ENCODE peak calls at places on chromosomes 11 and 22, in four cellular contexts. N is dorsolateral prefrontal cortex, X is type B pancreatic cell, H is DND-41. P is an unnamed sample.

GRCh38 chr11:22832315-22833041 is 2.9 kb upstream of the SVIP start:
- DNase-seq in N (no peak), X (no peak), H (no peak), P (no peak)

GRCh38 chr22:21796863-21797262 is 61.3 kb upstream of the YPEL1 start:
- DNase-seq in N (peak; percentile 48), X (no peak), H (no peak), P (no peak)

GRCh38 chr22:21047035-21047661 is 1.4 kb downstream of the LRRC74B start:
- DNase-seq in N (no peak), X (no peak), H (no peak), P (no peak)

GRCh38 chr11:134841411-134841810 is 429.4 kb upstream of the B3GAT1 start:
- DNase-seq in N (no peak), X (no peak), H (peak; percentile 64), P (no peak)

GRCh38 chr11:13880719-13881118 is 81.8 kb upstream of the SPON1 start:
- DNase-seq in N (no peak), X (no peak), H (no peak), P (no peak)

GRCh38 chr11:47383106-47383505 is 4.8 kb upstream of the SPI1 start:
- DNase-seq in N (no peak), X (no peak), H (no peak), P (no peak)

GRCh38 chr11:94926698-94927237 is 46.6 kb downstream of the CWC15 start:
- DNase-seq in N (no peak), X (no peak), H (no peak), P (peak; percentile 41)

GRCh38 chr11:3093281-3094191 is 36.3 kb upstream of the CARS1 start:
- DNase-seq in N (no peak), X (no peak), H (no peak), P (no peak)

GRCh38 chr11:77322506-77322905 is 21.0 kb upstream of the GDPD4 start:
- DNase-seq in N (no peak), X (no peak), H (no peak), P (no peak)

GRCh38 chr22:23777776-23778575 is 5.3 kb downstream of the MMP11 start:
- DNase-seq in N (no peak), X (no peak), H (no peak), P (no peak)

GRCh38 chr11:65095974-65096806 is at the start of gene VPS51:
- DNase-seq in N (peak; percentile 88), X (no peak), H (peak; percentile 87), P (peak; percentile 76)

GRCh38 chr11:69102161-69102695 is 53.5 kb downstream of the TPCN2 start:
- DNase-seq in N (no peak), X (no peak), H (no peak), P (no peak)

GRCh38 chr11:69104212-69104855 is 51.4 kb upstream of the SMIM38 start:
- DNase-seq in N (no peak), X (no peak), H (no peak), P (no peak)

GRCh38 chr11:69101792-69102152 is 53.0 kb downstream of the TPCN2 start:
- DNase-seq in N (no peak), X (no peak), H (no peak), P (no peak)

GRCh38 chr11:69101100-69101791 is 52.5 kb downstream of the TPCN2 start:
- DNase-seq in N (peak; percentile 80), X (no peak), H (peak; percentile 66), P (peak; percentile 85)

GRCh38 chr11:69102732-69103615 is 52.8 kb upstream of the SMIM38 start:
- DNase-seq in N (no peak), X (no peak), H (no peak), P (no peak)
- TF ChIP-seq CTCF in N (no peak), X (peak; percentile 37), H (peak; percentile 5), P (no peak)

GRCh38 chr22:20027966-20028854 is 7.3 kb downstream of the TANGO2 start:
- DNase-seq in N (no peak), X (no peak), H (peak; percentile 29), P (no peak)
- TF ChIP-seq CTCF in N (peak; percentile 14), X (peak; percentile 53), H (peak; percentile 50), P (peak; percentile 45)

DNA sequence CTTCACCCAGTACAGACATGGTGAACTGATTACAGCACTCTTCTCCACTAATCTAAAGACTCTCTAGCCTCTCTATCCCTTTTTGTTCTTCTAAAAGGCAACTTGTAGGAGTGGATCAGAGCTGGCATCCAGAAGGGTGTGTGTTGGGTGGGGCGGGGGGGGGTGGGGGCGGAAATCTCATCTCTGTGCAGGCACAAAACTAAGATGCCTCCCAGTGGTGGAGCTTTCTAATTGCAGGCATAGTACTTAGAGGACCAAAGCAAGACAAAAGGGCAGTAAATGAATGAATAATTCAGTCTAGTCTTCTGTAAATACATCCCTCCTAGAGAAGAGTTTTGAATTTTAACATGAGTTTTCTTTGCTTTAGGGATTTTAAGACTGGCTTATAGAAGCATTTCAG is 11.4 kb upstream of the EMID1 start:
- DNase-seq in N (no peak), X (no peak), H (no peak), P (no peak)
- TF ChIP-seq CTCF in N (no peak), X (peak; percentile 65), H (peak; percentile 46), P (peak; percentile 55)

GRCh38 chr11:122756417-122756816 is 81.9 kb upstream of the CRTAM start:
- DNase-seq in N (no peak), X (no peak), H (peak; percentile 79), P (peak; percentile 14)
- TF ChIP-seq CTCF in N (no peak), X (no peak), H (peak; percentile 85), P (no peak)

GRCh38 chr22:45735273-45735672 is 63.6 kb downstream of the ATXN10 start:
- DNase-seq in N (no peak), X (no peak), H (no peak), P (no peak)

GRCh38 chr22:45731041-45731797 is 59.6 kb downstream of the ATXN10 start:
- DNase-seq in N (no peak), X (no peak), H (no peak), P (no peak)

GRCh38 chr22:45726081-45726480 is 54.4 kb downstream of the ATXN10 start:
- DNase-seq in N (no peak), X (no peak), H (no peak), P (no peak)

DNA sequence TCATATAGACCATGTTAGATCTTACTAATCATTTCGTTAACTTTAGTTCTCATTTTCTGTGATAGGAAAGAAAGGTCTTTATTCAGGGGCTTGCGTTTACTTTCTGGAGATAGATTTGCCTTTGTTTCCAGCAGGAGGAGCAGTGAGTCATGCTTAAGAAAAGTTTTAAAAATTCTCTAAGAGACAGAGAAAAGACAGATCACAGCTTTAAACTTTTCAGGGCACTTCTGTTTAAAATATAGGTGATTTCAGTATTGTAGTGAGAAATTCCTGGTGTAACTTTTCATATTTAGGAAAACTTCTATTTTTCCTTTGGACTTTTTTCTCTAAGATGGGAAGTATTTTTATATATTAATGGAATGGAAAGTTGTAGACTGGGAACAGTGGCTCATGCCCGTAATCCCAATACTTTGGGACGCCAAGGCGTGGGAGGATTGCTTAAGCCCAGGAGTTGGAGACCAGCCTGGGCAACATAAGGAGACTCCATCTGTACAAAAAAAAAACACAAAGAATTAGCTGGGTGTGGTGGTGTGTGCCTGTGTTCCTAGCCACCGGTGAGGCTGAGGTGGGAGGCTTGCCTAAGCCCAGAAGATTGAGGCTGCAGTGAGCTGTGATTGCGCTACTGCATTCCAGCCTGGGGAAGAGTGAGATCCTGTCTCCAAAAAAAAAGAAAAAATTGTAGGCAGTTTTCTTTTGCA is 60.3 kb downstream of the ATXN10 start:
- DNase-seq in N (no peak), X (no peak), H (no peak), P (no peak)
- TF ChIP-seq CTCF in N (peak; percentile 42), X (peak; percentile 70), H (peak; percentile 21), P (no peak)

DNA sequence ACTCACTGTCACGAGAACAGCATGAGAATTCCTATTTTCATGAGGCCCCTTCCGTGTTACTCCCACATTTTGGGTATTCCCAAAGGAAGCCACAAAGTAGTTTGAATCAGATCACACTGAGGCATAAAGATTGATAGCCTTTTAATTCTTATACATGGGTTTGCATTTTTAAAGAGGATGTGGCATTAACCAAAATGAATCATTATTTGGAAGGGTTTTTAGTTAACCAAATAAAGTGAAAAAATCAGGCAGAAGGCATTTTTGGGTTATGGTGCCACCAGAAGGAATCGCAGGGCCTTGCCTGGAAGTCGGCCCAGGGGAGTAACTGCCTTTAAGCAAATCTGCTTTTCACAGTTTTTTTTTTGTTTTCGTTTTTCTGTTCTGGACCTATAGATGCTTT is 55.4 kb downstream of the HSD17B12 start:
- DNase-seq in N (no peak), X (no peak), H (no peak), P (no peak)
- TF ChIP-seq CTCF in N (no peak), X (no peak), H (no peak), P (no peak)